ENCODE peak calls at places on chromosomes 7 and 10, in six cellular contexts. O, C, I, F, P and Z are unnamed samples.

GRCh38 chr7:134085315-134085714 is 41.8 kb upstream of the LRGUK start:
- DNase-seq in O (no peak), C (no peak), I (no peak), F (no peak), P (no peak), Z (no peak)

GRCh38 chr10:94567714-94568520 is 22.3 kb downstream of the HELLS start:
- DNase-seq in O (no peak), C (no peak), I (no peak), F (no peak), P (no peak), Z (no peak)

GRCh38 chr7:86966920-86967319 is 92.5 kb downstream of the ELAPOR2 start:
- DNase-seq in O (no peak), C (no peak), I (no peak), F (no peak), P (no peak), Z (no peak)

GRCh38 chr10:105718207-105718995 is 1077.3 kb downstream of the SORCS3 start:
- DNase-seq in O (no peak), C (no peak), I (no peak), F (no peak), P (no peak), Z (no peak)

GRCh38 chr10:63697956-63698814 is 177.0 kb downstream of the REEP3 start:
- DNase-seq in O (no peak), C (no peak), I (peak), F (no peak), P (no peak), Z (no peak)

GRCh38 chr10:114698271-114699185 is 40.5 kb upstream of the ABLIM1 start:
- DNase-seq in O (no peak), C (no peak), I (no peak), F (no peak), P (no peak), Z (no peak)

GRCh38 chr10:45015590-45015989 is 14.9 kb downstream of the ZNF22 start:
- DNase-seq in O (no peak), C (no peak), I (no peak), F (no peak), P (no peak), Z (no peak)

GRCh38 chr7:95101422-95101821 is 194.0 kb downstream of the PPP1R9A start:
- DNase-seq in O (no peak), C (no peak), I (no peak), F (no peak), P (no peak), Z (no peak)

GRCh38 chr7:65915921-65916657 is 43.2 kb downstream of the VKORC1L1 start:
- DNase-seq in O (no peak), C (no peak), I (no peak), F (no peak), P (no peak), Z (no peak)

GRCh38 chr7:95527033-95527775 is 41.5 kb downstream of the ASB4 start:
- DNase-seq in O (peak), C (no peak), I (peak), F (no peak), P (no peak), Z (peak)

GRCh38 chr7:155763721-155764431 is 48.4 kb downstream of the SHH start:
- DNase-seq in O (no peak), C (peak), I (no peak), F (peak), P (peak), Z (no peak)

GRCh38 chr10:70584941-70585544 is 17.5 kb downstream of the PRF1 start:
- DNase-seq in O (peak), C (no peak), I (no peak), F (no peak), P (peak), Z (peak)

GRCh38 chr7:24962418-24962962 is 17.5 kb downstream of the OSBPL3 start:
- DNase-seq in O (no peak), C (no peak), I (no peak), F (no peak), P (no peak), Z (no peak)

GRCh38 chr7:131225619-131226101 is 102.0 kb upstream of the MKLN1 start:
- DNase-seq in O (peak), C (no peak), I (no peak), F (no peak), P (no peak), Z (no peak)

GRCh38 chr7:24902276-24902675 is 77.7 kb downstream of the OSBPL3 start:
- DNase-seq in O (no peak), C (no peak), I (no peak), F (no peak), P (no peak), Z (no peak)

GRCh38 chr7:2085804-2086203 is 146.9 kb downstream of the MAD1L1 start:
- DNase-seq in O (no peak), C (no peak), I (no peak), F (no peak), P (no peak), Z (no peak)

GRCh38 chr7:40918701-40919271 is 784.0 kb downstream of the SUGCT start:
- DNase-seq in O (no peak), C (no peak), I (no peak), F (no peak), P (no peak), Z (no peak)

GRCh38 chr10:33760544-33760943 is 426.1 kb upstream of the NRP1 start:
- DNase-seq in O (no peak), C (no peak), I (no peak), F (no peak), P (no peak), Z (no peak)

GRCh38 chr7:51346136-51346535 is 29.5 kb upstream of the COBL start:
- DNase-seq in O (peak), C (no peak), I (no peak), F (no peak), P (no peak), Z (no peak)

GRCh38 chr7:104096683-104097082 is 107.2 kb upstream of the RELN start:
- DNase-seq in O (no peak), C (no peak), I (no peak), F (no peak), P (no peak), Z (peak)

GRCh38 chr7:70143089-70144044 is 545.1 kb downstream of the AUTS2 start:
- DNase-seq in O (peak), C (no peak), I (no peak), F (no peak), P (no peak), Z (peak)

GRCh38 chr7:93171606-93172226 is 23.5 kb upstream of the SAMD9L start:
- DNase-seq in O (no peak), C (no peak), I (no peak), F (no peak), P (no peak), Z (no peak)

GRCh38 chr10:5585517-5586222 is 60.9 kb downstream of the CALML3 start:
- DNase-seq in O (peak), C (no peak), I (no peak), F (no peak), P (no peak), Z (no peak)

GRCh38 chr10:113666682-113667252 is 2.9 kb upstream of the NRAP start:
- DNase-seq in O (no peak), C (no peak), I (no peak), F (no peak), P (no peak), Z (no peak)

GRCh38 chr7:130560972-130561371 is 69.1 kb downstream of the MEST start:
- DNase-seq in O (no peak), C (no peak), I (peak), F (no peak), P (peak), Z (peak)

GRCh38 chr10:118808601-118809371 is 54.0 kb upstream of the CACUL1 start:
- DNase-seq in O (no peak), C (no peak), I (peak), F (no peak), P (no peak), Z (no peak)

GRCh38 chr7:112009081-112009480 is 197.1 kb downstream of the DOCK4 start:
- DNase-seq in O (no peak), C (no peak), I (no peak), F (no peak), P (no peak), Z (no peak)

GRCh38 chr7:147674705-147675104 is 915.9 kb upstream of the C7orf33 start:
- DNase-seq in O (no peak), C (no peak), I (no peak), F (no peak), P (no peak), Z (no peak)

GRCh38 chr10:84308481-84309304 is 19.7 kb upstream of the CCSER2 start:
- DNase-seq in O (no peak), C (no peak), I (no peak), F (peak), P (peak), Z (no peak)

GRCh38 chr10:92530421-92530820 is 43.5 kb downstream of the IDE start:
- DNase-seq in O (no peak), C (no peak), I (no peak), F (no peak), P (no peak), Z (no peak)

GRCh38 chr10:75127481-75127880 is 16.0 kb downstream of the SAMD8 start:
- DNase-seq in O (no peak), C (no peak), I (no peak), F (no peak), P (no peak), Z (no peak)